ENCODE peak calls at places on chromosomes 6 and 20, in five cellular contexts. G, R, J, Q and D are unnamed samples.
A peak's percentile ranks its signal among the peaks of the same experiment; 100 is the strongest.

GRCh38 chr6:24396764-24397163 is 6.0 kb upstream of the MRS2 start:
- DNase-seq in G (no peak), R (no peak), J (no peak), Q (no peak), D (no peak)

GRCh38 chr20:54193817-54194216 is 14.1 kb upstream of the PFDN4 start:
- DNase-seq in Q (no peak), J (no peak), R (no peak), G (no peak), D (no peak)

GRCh38 chr6:108653864-108654402 is 93.2 kb downstream of the FOXO3 start:
- DNase-seq in R (no peak), J (no peak), G (no peak), Q (peak; percentile 70), D (no peak)

GRCh38 chr6:94269256-94269655 is 849.9 kb upstream of the EPHA7 start:
- DNase-seq in R (no peak), Q (no peak), G (no peak), J (no peak), D (no peak)

GRCh38 chr6:7726416-7727149 is 684 bp downstream of the BMP6 start:
- DNase-seq in J (peak; percentile 29), R (no peak), G (peak; percentile 45), Q (peak; percentile 7), D (no peak)

GRCh38 chr6:443621-444175 is 52.1 kb downstream of the IRF4 start:
- DNase-seq in J (no peak), R (no peak), G (no peak), Q (no peak), D (no peak)

GRCh38 chr6:168138436-168138835 is 59.4 kb upstream of the FRMD1 start:
- DNase-seq in J (no peak), R (no peak), Q (no peak), G (no peak), D (no peak)

GRCh38 chr6:56618050-56618449 is 24.6 kb downstream of the DST start:
- DNase-seq in J (no peak), Q (no peak), G (no peak), R (no peak), D (no peak)

GRCh38 chr20:49340161-49340966 is 62.5 kb upstream of the ZNFX1 start:
- DNase-seq in R (peak; percentile 30), Q (peak; percentile 9), G (no peak), J (no peak), D (no peak)

GRCh38 chr6:3117912-3118352 is 579 bp upstream of the BPHL start:
- DNase-seq in Q (no peak), R (no peak), G (no peak), J (no peak), D (no peak)

GRCh38 chr20:9160341-9160740 is 91.5 kb downstream of the PLCB4 start:
- DNase-seq in J (no peak), G (no peak), Q (no peak), R (no peak), D (no peak)

GRCh38 chr6:137723273-137724017 is 143.6 kb upstream of the TNFAIP3 start:
- DNase-seq in R (no peak), J (no peak), Q (no peak), G (no peak), D (no peak)

GRCh38 chr20:15889073-15889923 is 684.0 kb downstream of the KIF16B start:
- DNase-seq in J (no peak), Q (no peak), R (no peak), G (no peak), D (no peak)

GRCh38 chr6:30842754-30843610 is 41.3 kb upstream of the DDR1 start:
- DNase-seq in J (no peak), R (no peak), G (no peak), Q (peak; percentile 36), D (no peak)

GRCh38 chr20:36097331-36097730 is 57.2 kb upstream of the EPB41L1 start:
- DNase-seq in J (peak; percentile 34), Q (peak; percentile 91), R (peak; percentile 37), G (no peak), D (no peak)

GRCh38 chr6:7166410-7167293 is 58.9 kb downstream of the RREB1 start:
- DNase-seq in G (no peak), R (no peak), J (no peak), Q (peak; percentile 40), D (no peak)

GRCh38 chr6:170243791-170244291 is 47.0 kb downstream of the DLL1 start:
- DNase-seq in Q (no peak), J (no peak), R (no peak), G (no peak), D (peak; percentile 12)

GRCh38 chr6:132218063-132218696 is 183.1 kb downstream of the MOXD1 start:
- DNase-seq in G (no peak), J (no peak), Q (peak; percentile 67), R (peak; percentile 22), D (no peak)

GRCh38 chr20:17505664-17506517 is 25.3 kb downstream of the BFSP1 start:
- DNase-seq in G (no peak), R (peak; percentile 33), J (peak; percentile 95), Q (peak; percentile 45), D (no peak)

GRCh38 chr6:33428219-33428890 is 8.5 kb downstream of the SYNGAP1 start:
- DNase-seq in Q (no peak), R (peak; percentile 34), J (peak; percentile 45), G (peak; percentile 46), D (no peak)

GRCh38 chr6:48476257-48476656 is 365.3 kb upstream of the PTCHD4 start:
- DNase-seq in J (peak; percentile 40), R (no peak), G (peak; percentile 6), Q (peak; percentile 24), D (no peak)

GRCh38 chr6:17629824-17630510 is 29.9 kb downstream of the FAM8A1 start:
- DNase-seq in J (no peak), Q (no peak), G (no peak), R (no peak), D (no peak)

GRCh38 chr6:45988635-45989034 is 27.0 kb downstream of the CLIC5 start:
- DNase-seq in Q (no peak), J (no peak), G (no peak), R (no peak), D (no peak)

GRCh38 chr20:32451340-32451681 is 93.2 kb downstream of the ASXL1 start:
- DNase-seq in Q (no peak), J (no peak), G (no peak), R (no peak), D (no peak)

GRCh38 chr6:153595903-153596302 is 443.1 kb upstream of the OPRM1 start:
- DNase-seq in J (peak; percentile 20), R (no peak), Q (no peak), G (no peak), D (no peak)

GRCh38 chr6:159119835-159120234 is 49.4 kb upstream of the FNDC1 start:
- DNase-seq in G (no peak), R (no peak), J (no peak), Q (no peak), D (no peak)

GRCh38 chr6:113564401-113565161 is 292.6 kb upstream of the MARCKS start:
- DNase-seq in Q (peak; percentile 98), R (peak; percentile 87), G (no peak), J (no peak), D (peak; percentile 70)

GRCh38 chr20:48301189-48301588 is 515.9 kb upstream of the SULF2 start:
- DNase-seq in J (no peak), Q (no peak), R (no peak), G (no peak), D (no peak)

GRCh38 chr20:2652724-2653510 is 485 bp downstream of the NOP56 start:
- DNase-seq in R (no peak), Q (peak; percentile 10), G (no peak), J (peak; percentile 13), D (no peak)

GRCh38 chr20:58688414-58688813 is 4.2 kb upstream of the NPEPL1 start:
- DNase-seq in Q (no peak), R (no peak), G (no peak), J (no peak), D (no peak)

GRCh38 chr6:10276106-10276505 is 138.8 kb downstream of the TFAP2A start:
- DNase-seq in R (peak; percentile 69), G (no peak), J (peak; percentile 56), Q (peak; percentile 15), D (no peak)

GRCh38 chr20:14337400-14338171 is at the start of gene FLRT3:
- DNase-seq in J (peak; percentile 98), G (peak; percentile 97), R (peak; percentile 71), Q (peak; percentile 97), D (peak; percentile 82)

GRCh38 chr6:7697820-7698623 is 27.9 kb upstream of the BMP6 start:
- DNase-seq in J (peak; percentile 96), R (peak; percentile 90), Q (peak; percentile 97), G (peak; percentile 96), D (peak; percentile 64)

GRCh38 chr6:36545767-36546663 is 1.3 kb downstream of the STK38 start:
- DNase-seq in R (no peak), G (no peak), J (peak; percentile 21), Q (peak; percentile 44), D (no peak)

GRCh38 chr20:51338692-51339440 is 203.7 kb downstream of the NFATC2 start:
- DNase-seq in Q (peak; percentile 22), R (peak; percentile 35), J (no peak), G (no peak), D (no peak)

GRCh38 chr6:36577298-36577697 is 16.9 kb upstream of the SRSF3 start:
- DNase-seq in G (peak; percentile 89), Q (peak; percentile 95), R (peak; percentile 93), J (peak; percentile 87), D (no peak)

GRCh38 chr6:157656437-157657005 is 166.5 kb upstream of the SNX9 start:
- DNase-seq in G (no peak), J (no peak), R (peak; percentile 15), Q (no peak), D (no peak)